ENCODE peak calls at places on chromosome 5, in six cellular contexts. F, S, X, I, D and C are unnamed samples.

GRCh38 chr5:78129632-78130031 is 164.9 kb downstream of the AP3B1 start:
- DNase-seq in D (no peak), S (no peak), I (peak), F (no peak), X (no peak), C (no peak)

GRCh38 chr5:113663879-113664278 is 150.4 kb downstream of the YTHDC2 start:
- DNase-seq in D (no peak), S (no peak), X (peak), I (peak), F (peak), C (no peak)

GRCh38 chr5:52043137-52043536 is 659.9 kb downstream of the ISL1 start:
- DNase-seq in I (no peak), X (no peak), S (no peak), F (no peak), D (no peak), C (no peak)

GRCh38 chr5:134614461-134615085 is 18.1 kb downstream of the SAR1B start:
- DNase-seq in S (no peak), F (no peak), D (no peak), X (no peak), I (no peak), C (no peak)

GRCh38 chr5:155343468-155343867 is 329.9 kb downstream of the KIF4B start:
- DNase-seq in F (no peak), S (no peak), I (no peak), X (no peak), D (no peak), C (no peak)

GRCh38 chr5:43839218-43839617 is 236.2 kb downstream of the NNT start:
- DNase-seq in I (no peak), X (peak), D (no peak), S (no peak), F (no peak), C (no peak)

GRCh38 chr5:132150565-132150964 is 77.0 kb downstream of the CSF2 start:
- DNase-seq in F (no peak), S (no peak), X (no peak), I (no peak), D (no peak), C (no peak)

GRCh38 chr5:74040065-74040551 is 414.1 kb downstream of the ARHGEF28 start:
- DNase-seq in X (peak), F (no peak), I (peak), D (no peak), S (no peak), C (peak)

GRCh38 chr5:81268797-81269196 is 32.6 kb upstream of the ZCCHC9 start:
- DNase-seq in X (peak), I (no peak), S (no peak), D (no peak), F (no peak), C (no peak)

GRCh38 chr5:15440434-15440833 is 59.5 kb upstream of the FBXL7 start:
- DNase-seq in F (no peak), D (no peak), I (no peak), S (no peak), X (no peak), C (no peak)

GRCh38 chr5:128681764-128682664 is 144.0 kb upstream of the FBN2 start:
- DNase-seq in X (no peak), S (no peak), D (no peak), F (no peak), I (no peak), C (no peak)

GRCh38 chr5:135240781-135241360 is 158.2 kb downstream of the MACROH2A1 start:
- DNase-seq in F (no peak), I (peak), D (no peak), X (no peak), S (no peak), C (no peak)

GRCh38 chr5:160675988-160676387 is 176.0 kb downstream of the ATP10B start:
- DNase-seq in D (no peak), S (no peak), X (no peak), I (no peak), F (no peak), C (no peak)

GRCh38 chr5:124460666-124461065 is 285.8 kb downstream of the ZNF608 start:
- DNase-seq in F (no peak), I (no peak), X (no peak), D (no peak), S (no peak), C (no peak)

GRCh38 chr5:72673180-72673579 is 143.3 kb upstream of the TNPO1 start:
- DNase-seq in S (no peak), D (no peak), F (no peak), X (no peak), I (no peak), C (no peak)

GRCh38 chr5:76838481-76839261 is 11.1 kb upstream of the S100Z start:
- DNase-seq in I (no peak), S (no peak), F (no peak), X (peak), D (no peak), C (peak)

GRCh38 chr5:53381-54174 is 38.4 kb upstream of the PLEKHG4B start:
- DNase-seq in D (no peak), I (peak), X (no peak), S (no peak), F (peak), C (no peak)

GRCh38 chr5:78533356-78533755 is 115.2 kb downstream of the LHFPL2 start:
- DNase-seq in F (no peak), D (no peak), I (no peak), S (no peak), X (peak), C (no peak)

GRCh38 chr5:103224118-103224893 is 34.3 kb upstream of the MACIR start:
- DNase-seq in F (peak), X (peak), I (peak), D (no peak), S (peak), C (peak)

GRCh38 chr5:58236498-58236897 is 223.4 kb downstream of the PLK2 start:
- DNase-seq in I (no peak), X (no peak), F (no peak), S (no peak), D (no peak), C (no peak)

GRCh38 chr5:19122923-19123322 is 865.1 kb downstream of the CDH18 start:
- DNase-seq in I (no peak), D (no peak), X (no peak), F (no peak), S (no peak), C (no peak)

GRCh38 chr5:171291371-171291770 is 17.7 kb upstream of the TLX3 start:
- DNase-seq in F (no peak), X (no peak), I (no peak), D (no peak), S (no peak), C (no peak)

GRCh38 chr5:138331449-138332368 is at the start of gene CDC25C:
- DNase-seq in I (peak), X (peak), F (peak), S (peak), D (peak), C (peak)

GRCh38 chr5:88787856-88788255 is 95.1 kb downstream of the MEF2C start:
- DNase-seq in I (no peak), D (no peak), X (no peak), S (no peak), F (no peak), C (no peak)

GRCh38 chr5:33270671-33271070 is 170.1 kb upstream of the TARS1 start:
- DNase-seq in D (no peak), X (no peak), F (no peak), S (no peak), I (no peak), C (no peak)

GRCh38 chr5:80185095-80185494 is 70.8 kb downstream of the SERINC5 start:
- DNase-seq in I (no peak), S (no peak), X (no peak), D (no peak), F (no peak), C (no peak)

GRCh38 chr5:42799668-42800114 is 12.0 kb downstream of the SELENOP start:
- DNase-seq in X (no peak), I (no peak), D (no peak), F (no peak), S (no peak), C (no peak)

GRCh38 chr5:81506900-81507588 is 113.1 kb upstream of the ACOT12 start:
- DNase-seq in D (no peak), F (no peak), I (peak), S (peak), X (peak), C (peak)

GRCh38 chr5:1555808-1556681 is 32.3 kb upstream of the LPCAT1 start:
- DNase-seq in X (no peak), S (no peak), I (no peak), D (no peak), F (no peak), C (no peak)

GRCh38 chr5:80220268-80220897 is 35.5 kb downstream of the SERINC5 start:
- DNase-seq in S (no peak), D (no peak), I (no peak), X (no peak), F (no peak), C (no peak)

GRCh38 chr5:5018560-5018935 is 121.6 kb upstream of the ADAMTS16 start:
- DNase-seq in D (no peak), S (no peak), I (no peak), F (no peak), X (no peak), C (no peak)

GRCh38 chr5:76145945-76146344 is 62.8 kb downstream of the SV2C start:
- DNase-seq in S (no peak), I (peak), D (no peak), X (no peak), F (no peak), C (no peak)

GRCh38 chr5:8848997-8849585 is 696.8 kb downstream of the SEMA5A start:
- DNase-seq in S (no peak), X (no peak), F (no peak), D (no peak), I (no peak), C (no peak)

GRCh38 chr5:136517755-136518154 is 152.4 kb upstream of the TRPC7 start:
- DNase-seq in D (no peak), X (no peak), F (no peak), S (no peak), I (no peak), C (no peak)

GRCh38 chr5:134577796-134578577 is 52.5 kb downstream of the JADE2 start:
- DNase-seq in F (peak), S (peak), X (peak), D (peak), I (peak), C (peak)

GRCh38 chr5:14029185-14029584 is 84.7 kb upstream of the DNAH5 start:
- DNase-seq in X (no peak), F (no peak), I (no peak), D (no peak), S (no peak), C (no peak)